ENCODE peak calls at places on chromosome 6, in nine cellular contexts. K is suprapubic skin; P is astrocyte of the cerebellum; T is progenitor cell of endocrine pancreas; Q is endodermal cell; I is CD8-positive, alpha-beta T cell; R is mammary epithelial cell; B is AG10803; X is BJ. Z is an unnamed sample.

GRCh38 chr6:100880149-100880900 is 804 bp downstream of the ASCC3 start:
- DNase-seq in K (no peak), Q (no peak), P (no peak), X (no peak), R (no peak), I (no peak), B (peak), T (no peak), Z (peak)

GRCh38 chr6:113375950-113376846 is 480.9 kb upstream of the MARCKS start:
- DNase-seq in B (peak), X (peak), K (no peak), I (peak), R (peak), T (no peak), Q (no peak), P (no peak), Z (no peak)

GRCh38 chr6:5066456-5067093 is 18.6 kb upstream of the PPP1R3G start:
- DNase-seq in B (no peak), K (no peak), R (no peak), T (no peak), Q (no peak), I (no peak), X (no peak), P (no peak), Z (no peak)

GRCh38 chr6:6891949-6892461 is 215.8 kb upstream of the RREB1 start:
- DNase-seq in P (no peak), Q (no peak), R (peak), T (no peak), K (no peak), I (no peak), B (no peak), X (no peak), Z (peak)

GRCh38 chr6:235763-236360 is 56.4 kb upstream of the DUSP22 start:
- DNase-seq in X (no peak), P (no peak), T (no peak), B (peak), K (no peak), Q (peak), R (peak), I (peak), Z (peak)

GRCh38 chr6:140393665-140394064 is 1019.2 kb upstream of the CITED2 start:
- DNase-seq in Q (no peak), T (no peak), R (no peak), K (no peak), B (peak), X (peak), I (no peak), P (no peak), Z (no peak)

GRCh38 chr6:45728674-45729073 is 287.0 kb downstream of the CLIC5 start:
- DNase-seq in I (no peak), K (no peak), T (no peak), P (no peak), R (peak), Q (no peak), B (peak), X (no peak), Z (peak)

GRCh38 chr6:158416841-158417759 is 104.8 kb downstream of the TULP4 start:
- DNase-seq in P (no peak), Q (no peak), I (no peak), T (no peak), B (peak), R (peak), K (no peak), X (peak), Z (peak)

DNA sequence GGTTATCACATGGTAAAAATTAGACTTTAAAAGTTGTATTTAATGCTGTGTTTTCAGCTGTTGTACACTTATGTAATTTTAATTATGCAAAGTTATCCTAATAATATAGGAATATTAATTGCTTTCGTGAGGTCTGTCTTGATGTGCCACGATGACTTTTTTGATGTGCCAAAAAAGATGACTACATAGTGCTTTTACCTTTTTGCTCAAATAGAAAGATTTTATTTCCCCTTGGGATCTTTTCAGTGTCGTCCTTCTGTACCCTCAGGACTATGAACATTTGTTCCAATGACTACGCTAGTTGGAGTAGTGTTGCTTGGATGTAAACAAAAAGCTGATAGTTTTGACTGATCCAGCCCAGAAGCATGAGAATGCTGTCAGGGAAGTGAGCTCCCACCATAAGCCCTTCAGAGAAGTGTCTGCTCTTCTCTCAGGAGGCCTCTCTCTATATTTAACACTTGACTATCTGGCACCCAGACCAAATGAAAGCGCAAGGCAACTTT is 1.2 kb upstream of the CD164 start:
- DNase-seq in R (no peak), T (no peak), K (no peak), Q (no peak), B (no peak), X (no peak), P (no peak), I (no peak), Z (no peak)
- TF ChIP-seq CTCF in R (no peak), T (no peak), K (no peak), Q (no peak), B (no peak), X (no peak), P (no peak), I (peak), Z (no peak)

DNA sequence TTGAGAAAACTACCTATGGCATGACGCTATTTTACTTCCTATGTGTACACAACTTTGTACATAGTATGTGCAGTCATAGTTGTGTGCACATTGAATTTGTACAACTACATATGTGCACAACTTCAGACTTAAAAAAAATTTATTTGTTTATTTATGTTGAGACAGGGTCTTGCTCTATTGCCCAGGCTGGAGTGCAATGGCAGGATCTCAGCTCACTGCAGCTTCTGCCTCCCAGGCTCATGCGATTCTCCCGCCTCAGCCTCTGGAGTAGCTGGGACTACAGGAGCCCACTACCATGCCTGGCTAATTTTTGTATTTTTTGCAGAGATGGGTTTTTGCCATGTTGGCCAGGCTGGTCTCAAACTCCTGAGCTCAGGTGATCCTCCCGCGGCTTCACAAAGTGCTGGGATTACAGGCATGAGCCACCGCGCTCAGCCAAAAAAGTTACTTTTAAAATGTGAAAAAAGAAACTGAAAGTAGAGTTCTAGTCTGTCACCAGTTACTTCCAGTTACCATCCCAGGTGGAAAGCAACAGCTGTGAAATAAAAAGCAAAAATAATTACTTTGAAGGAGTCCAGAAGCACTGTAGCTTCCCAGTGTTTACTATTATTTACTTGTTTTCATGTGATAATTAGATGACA is 1.7 kb upstream of the ZKSCAN8 start:
- DNase-seq in X (no peak), B (no peak), P (no peak), K (no peak), R (no peak), T (no peak), Q (no peak), I (no peak), Z (no peak)
- TF ChIP-seq CTCF in X (no peak), B (no peak), P (no peak), K (no peak), R (no peak), T (no peak), Q (no peak), I (no peak), Z (no peak)

GRCh38 chr6:53273356-53273755 is 75.4 kb downstream of the ELOVL5 start:
- DNase-seq in B (no peak), Q (no peak), I (no peak), K (no peak), X (no peak), R (no peak), P (no peak), T (no peak), Z (no peak)
- TF ChIP-seq CTCF in B (no peak), Q (peak), I (no peak), K (no peak), X (peak), R (no peak), P (no peak), T (no peak), Z (no peak)

GRCh38 chr6:53358440-53359087 is 9.8 kb upstream of the ELOVL5 start:
- DNase-seq in Q (no peak), P (no peak), B (no peak), R (no peak), X (no peak), I (no peak), K (no peak), T (no peak), Z (no peak)

GRCh38 chr6:53357576-53358343 is 9.0 kb upstream of the ELOVL5 start:
- DNase-seq in I (no peak), R (no peak), B (no peak), P (no peak), T (no peak), K (no peak), Q (no peak), X (no peak), Z (no peak)

GRCh38 chr6:53361549-53362031 is 12.8 kb upstream of the ELOVL5 start:
- DNase-seq in R (peak), P (no peak), Q (no peak), X (no peak), T (no peak), K (no peak), I (peak), B (peak), Z (peak)

GRCh38 chr6:53359088-53359842 is 10.5 kb upstream of the ELOVL5 start:
- DNase-seq in B (peak), X (peak), I (peak), Q (peak), K (peak), T (peak), P (peak), R (peak), Z (peak)

GRCh38 chr6:53359843-53360834 is 11.4 kb upstream of the ELOVL5 start:
- DNase-seq in B (peak), R (no peak), Q (no peak), X (no peak), T (no peak), I (no peak), P (no peak), K (no peak), Z (no peak)
- TF ChIP-seq CTCF in B (no peak), R (no peak), Q (no peak), X (no peak), T (no peak), I (no peak), P (no peak), K (no peak), Z (no peak)

DNA sequence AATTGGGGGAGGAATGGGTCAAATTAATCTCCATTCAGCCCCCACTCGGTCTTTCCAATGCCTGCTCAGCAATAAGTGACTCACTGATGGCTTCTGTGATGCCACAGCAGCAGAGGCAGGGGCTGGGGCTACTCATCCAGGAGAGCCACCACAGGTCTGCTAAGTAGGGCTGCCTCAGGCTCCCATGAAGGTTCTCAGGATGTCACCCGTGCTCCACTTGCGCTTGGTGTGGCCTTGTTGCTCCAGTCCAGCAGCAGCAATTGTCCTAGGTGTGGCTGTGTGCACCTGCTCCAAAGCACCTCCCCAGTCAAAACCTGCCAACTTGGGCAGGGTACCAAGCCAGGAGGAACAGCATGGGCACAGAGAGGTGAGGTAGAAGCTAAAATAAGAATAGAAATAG is 627 bp upstream of the LY6G6C start:
- DNase-seq in P (no peak), X (no peak), B (no peak), Q (no peak), K (no peak), T (no peak), I (no peak), R (no peak), Z (no peak)
- TF ChIP-seq CTCF in P (no peak), X (no peak), B (no peak), Q (no peak), K (no peak), T (no peak), I (no peak), R (no peak), Z (no peak)

GRCh38 chr6:143774347-143774746 is 68.8 kb upstream of the LTV1 start:
- DNase-seq in P (no peak), K (no peak), X (no peak), R (no peak), I (no peak), B (peak), Q (no peak), T (no peak), Z (no peak)
- TF ChIP-seq CTCF in P (no peak), K (no peak), X (no peak), R (no peak), I (no peak), B (no peak), Q (no peak), T (no peak), Z (no peak)

DNA sequence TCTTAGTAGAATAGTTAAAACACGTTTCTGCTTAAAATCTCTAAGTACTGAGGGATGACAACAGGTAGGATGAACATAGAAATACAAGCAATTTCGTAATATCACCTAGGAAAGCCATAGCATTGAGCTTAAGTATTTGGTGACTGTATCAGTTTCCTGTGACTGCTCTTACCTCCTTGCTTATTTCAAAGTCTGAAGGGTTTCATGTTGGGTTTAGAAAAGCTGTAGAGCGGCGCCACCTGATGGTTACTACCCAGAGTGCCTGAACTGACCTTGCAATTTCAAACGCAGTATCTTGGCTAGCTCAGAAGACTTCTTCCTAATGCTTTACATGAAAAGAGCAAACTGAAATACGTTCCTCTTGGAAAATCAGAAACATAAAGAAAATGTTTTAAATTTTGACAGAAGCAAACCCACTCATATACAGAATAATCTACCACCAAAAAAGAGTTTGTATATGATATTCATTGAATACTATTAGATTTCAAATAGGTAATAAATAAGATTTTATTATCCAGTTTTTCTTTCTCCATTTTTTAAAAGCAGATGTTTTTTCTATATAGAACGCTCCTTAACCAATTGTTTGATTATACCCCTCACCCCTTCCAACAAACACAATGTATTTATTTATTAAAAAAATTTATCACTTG is 82.3 kb upstream of the RIPOR2 start:
- DNase-seq in T (no peak), P (no peak), R (peak), K (no peak), I (peak), B (peak), Q (peak), X (no peak), Z (peak)
- TF ChIP-seq CTCF in T (peak), P (peak), R (peak), K (peak), I (peak), B (peak), Q (peak), X (peak), Z (peak)

GRCh38 chr6:41575598-41575997 is 29.4 kb downstream of the FOXP4 start:
- DNase-seq in B (no peak), R (no peak), P (no peak), K (no peak), Q (no peak), X (no peak), T (no peak), I (no peak), Z (no peak)
- TF ChIP-seq CTCF in B (no peak), R (no peak), P (no peak), K (no peak), Q (no peak), X (no peak), T (no peak), I (no peak), Z (no peak)

Z was measured in MCF 10A.